ENCODE peak calls at places on chromosomes 12 and 14, in eight cellular contexts. T, M, G, B, Y, F, A and I are unnamed samples.

GRCh38 chr12:127130506-127131100 is 1136.4 kb upstream of the TMEM132C start:
- DNase-seq in T (no peak), M (no peak), G (no peak), B (peak; percentile 50), Y (no peak), F (no peak), A (no peak), I (no peak)

GRCh38 chr12:82896979-82897378 is 210.3 kb downstream of the TMTC2 start:
- DNase-seq in T (no peak), M (no peak), G (peak; percentile 19), B (no peak), Y (no peak), F (no peak), A (no peak), I (peak; percentile 7)

GRCh38 chr14:102352213-102352612 is 10.5 kb downstream of the CINP start:
- DNase-seq in T (no peak), M (no peak), G (peak; percentile 11), B (no peak), Y (no peak), F (no peak), A (no peak), I (no peak)

GRCh38 chr12:6919588-6919987 is 5.2 kb downstream of the ENO2 start:
- DNase-seq in T (no peak), M (no peak), G (peak; percentile 51), B (no peak), Y (no peak), F (no peak), A (no peak), I (no peak)

GRCh38 chr14:103260629-103261124 is 73.4 kb upstream of the EIF5 start:
- DNase-seq in T (no peak), M (no peak), G (no peak), B (no peak), Y (no peak), F (no peak), A (peak; percentile 67), I (peak; percentile 42)

GRCh38 chr12:65184858-65185229 is 15.5 kb downstream of the LEMD3 start:
- DNase-seq in T (no peak), M (no peak), G (no peak), B (no peak), Y (no peak), F (no peak), A (no peak), I (no peak)

GRCh38 chr12:3680919-3681594 is 71.9 kb downstream of the CRACR2A start:
- DNase-seq in T (no peak), M (no peak), G (no peak), B (peak; percentile 89), Y (no peak), F (peak; percentile 21), A (peak; percentile 49), I (no peak)

GRCh38 chr14:70988452-70988851 is 81.2 kb downstream of the PCNX1 start:
- DNase-seq in T (no peak), M (no peak), G (no peak), B (no peak), Y (no peak), F (no peak), A (no peak), I (no peak)

GRCh38 chr14:89420502-89420901 is 3.5 kb upstream of the FOXN3 start:
- DNase-seq in T (no peak), M (peak; percentile 43), G (no peak), B (no peak), Y (no peak), F (no peak), A (no peak), I (no peak)

GRCh38 chr14:104445832-104446381 is 133.7 kb upstream of the C14orf180 start:
- DNase-seq in T (no peak), M (no peak), G (no peak), B (peak; percentile 64), Y (no peak), F (no peak), A (no peak), I (no peak)

GRCh38 chr12:108592033-108592909 is 5.6 kb downstream of the TMEM119 start:
- DNase-seq in T (no peak), M (no peak), G (no peak), B (no peak), Y (no peak), F (no peak), A (no peak), I (no peak)

GRCh38 chr14:22602853-22603252 is 4.8 kb downstream of the ABHD4 start:
- DNase-seq in T (no peak), M (no peak), G (no peak), B (no peak), Y (no peak), F (peak; percentile 51), A (no peak), I (no peak)

GRCh38 chr12:19912996-19913395 is 455.3 kb upstream of the PDE3A start:
- DNase-seq in T (no peak), M (peak; percentile 52), G (no peak), B (no peak), Y (no peak), F (no peak), A (peak; percentile 14), I (no peak)

GRCh38 chr14:22570132-22570949 is 18.7 kb downstream of the DAD1 start:
- DNase-seq in T (peak; percentile 47), M (peak; percentile 98), G (peak; percentile 96), B (no peak), Y (peak; percentile 45), F (peak; percentile 94), A (peak; percentile 77), I (peak; percentile 17)

GRCh38 chr14:22887260-22887989 is 4.4 kb downstream of the REM2 start:
- DNase-seq in T (no peak), M (no peak), G (peak; percentile 91), B (no peak), Y (peak; percentile 51), F (peak; percentile 67), A (no peak), I (peak; percentile 44)

GRCh38 chr12:124651508-124652273 is 84.3 kb upstream of the NCOR2 start:
- DNase-seq in T (no peak), M (no peak), G (no peak), B (no peak), Y (no peak), F (no peak), A (no peak), I (no peak)

GRCh38 chr14:87745507-87746118 is 247.4 kb downstream of the GALC start:
- DNase-seq in T (peak; percentile 11), M (peak; percentile 23), G (peak; percentile 53), B (no peak), Y (no peak), F (peak; percentile 36), A (no peak), I (no peak)

GRCh38 chr12:23760495-23760894 is 189.0 kb downstream of the SOX5 start:
- DNase-seq in T (no peak), M (no peak), G (no peak), B (no peak), Y (no peak), F (no peak), A (no peak), I (no peak)

GRCh38 chr14:57199911-57200310 is 68.8 kb downstream of the EXOC5 start:
- DNase-seq in T (no peak), M (no peak), G (no peak), B (no peak), Y (no peak), F (no peak), A (no peak), I (no peak)

GRCh38 chr12:113239288-113239771 is 18.1 kb downstream of the TPCN1 start:
- DNase-seq in T (no peak), M (no peak), G (no peak), B (no peak), Y (no peak), F (no peak), A (no peak), I (no peak)

GRCh38 chr12:113241191-113242017 is 20.1 kb downstream of the TPCN1 start:
- DNase-seq in T (no peak), M (peak; percentile 25), G (peak; percentile 43), B (no peak), Y (no peak), F (no peak), A (no peak), I (peak; percentile 69)

GRCh38 chr12:113240395-113240794 is 19.1 kb downstream of the TPCN1 start:
- DNase-seq in T (no peak), M (no peak), G (no peak), B (no peak), Y (no peak), F (no peak), A (no peak), I (no peak)

GRCh38 chr12:113238309-113238708 is 17.0 kb downstream of the TPCN1 start:
- DNase-seq in T (no peak), M (no peak), G (no peak), B (no peak), Y (no peak), F (peak; percentile 67), A (no peak), I (no peak)

GRCh38 chr12:113239811-113240331 is 18.6 kb downstream of the TPCN1 start:
- DNase-seq in T (no peak), M (no peak), G (no peak), B (no peak), Y (no peak), F (no peak), A (no peak), I (no peak)
- TF ChIP-seq POLR2A in T (no peak), M (no peak), G (no peak), B (no peak), Y (no peak), F (no peak), A (no peak), I (no peak)

GRCh38 chr12:45989857-45990467 is 412 bp downstream of the SCAF11 start:
- DNase-seq in T (peak; percentile 8), M (peak; percentile 45), G (peak; percentile 83), B (peak; percentile 95), Y (peak; percentile 9), F (peak; percentile 88), A (peak; percentile 74), I (peak; percentile 23)

GRCh38 chr12:45989277-45989856 is 1.0 kb downstream of the SCAF11 start:
- DNase-seq in T (no peak), M (no peak), G (no peak), B (no peak), Y (peak; percentile 5), F (no peak), A (no peak), I (no peak)

GRCh38 chr12:45994736-45995135 is 4.4 kb upstream of the SCAF11 start:
- DNase-seq in T (no peak), M (peak; percentile 60), G (no peak), B (no peak), Y (no peak), F (no peak), A (no peak), I (no peak)

GRCh38 chr12:45990468-45991288 is at the start of gene SCAF11:
- DNase-seq in T (peak; percentile 80), M (peak; percentile 98), G (peak; percentile 100), B (peak; percentile 100), Y (peak; percentile 78), F (peak; percentile 100), A (peak; percentile 100), I (peak; percentile 84)

GRCh38 chr12:45991289-45992249 is 1.2 kb upstream of the SCAF11 start:
- DNase-seq in T (peak; percentile 35), M (peak; percentile 76), G (peak; percentile 95), B (peak; percentile 94), Y (peak; percentile 36), F (peak; percentile 86), A (peak; percentile 84), I (peak; percentile 58)
- TF ChIP-seq POLR2A in T (peak; percentile 58), M (peak; percentile 85), G (peak; percentile 89), B (no peak), Y (peak; percentile 76), F (peak; percentile 72), A (peak; percentile 76), I (peak; percentile 84)

GRCh38 chr12:15910864-15911696 is at the start of gene DERA:
- DNase-seq in T (peak; percentile 44), M (peak; percentile 52), G (peak; percentile 84), B (no peak), Y (peak; percentile 57), F (peak; percentile 77), A (peak; percentile 84), I (peak; percentile 56)
- TF ChIP-seq POLR2A in T (peak; percentile 54), M (peak; percentile 78), G (peak; percentile 76), B (peak; percentile 86), Y (peak; percentile 79), F (peak; percentile 74), A (peak; percentile 91), I (peak; percentile 87)

GRCh38 chr12:10722905-10723866 is at the start of gene YBX3:
- DNase-seq in T (peak; percentile 68), M (peak; percentile 69), G (peak; percentile 87), B (peak; percentile 97), Y (peak; percentile 64), F (peak; percentile 88), A (peak; percentile 91), I (peak; percentile 65)
- TF ChIP-seq POLR2A in T (peak; percentile 25), M (peak; percentile 29), G (peak; percentile 51), B (peak; percentile 46), Y (no peak), F (no peak), A (peak; percentile 93), I (peak; percentile 83)